ENCODE peak calls at places on chromosomes 13 and 19, in six cellular contexts. R is uterus, Y is substantia nigra, I is NCI-H774, C is right atrium auricular region, N is astrocyte. F is an unnamed sample.

GRCh38 chr19:1237027-1237659 is 662 bp downstream of the CBARP start:
- DNase-seq in C (no peak), R (no peak), I (no peak), N (no peak), Y (peak), F (no peak)

GRCh38 chr13:36193151-36193855 is 21.1 kb downstream of the SOHLH2 start:
- DNase-seq in I (no peak), N (peak), Y (no peak), R (no peak), C (no peak), F (peak)

GRCh38 chr13:111347438-111347837 is 27.0 kb downstream of the TEX29 start:
- DNase-seq in Y (no peak), N (no peak), I (no peak), R (no peak), C (peak), F (no peak)

GRCh38 chr13:80151016-80151415 is 189.9 kb downstream of the SPRY2 start:
- DNase-seq in R (no peak), I (no peak), N (no peak), C (no peak), Y (no peak), F (peak)

GRCh38 chr19:12872941-12873890 is 8.0 kb downstream of the DNASE2 start:
- DNase-seq in I (no peak), C (no peak), Y (no peak), N (no peak), R (no peak), F (peak)

GRCh38 chr13:103805771-103806170 is 739.6 kb upstream of the SLC10A2 start:
- DNase-seq in N (no peak), I (no peak), R (no peak), C (no peak), Y (no peak), F (no peak)

GRCh38 chr13:92187378-92187989 is 789.1 kb downstream of the GPC5 start:
- DNase-seq in R (no peak), I (no peak), C (no peak), N (peak), Y (no peak), F (peak)

GRCh38 chr13:69565334-69565733 is 542.3 kb upstream of the ATXN8OS start:
- DNase-seq in Y (no peak), C (no peak), I (no peak), R (no peak), N (peak), F (peak)

GRCh38 chr13:31774186-31774585 is 34.9 kb downstream of the RXFP2 start:
- DNase-seq in C (no peak), Y (no peak), R (no peak), N (no peak), I (no peak), F (no peak)

GRCh38 chr13:112892759-112893569 is 76.0 kb upstream of the MCF2L start:
- DNase-seq in I (peak), R (no peak), N (no peak), Y (no peak), C (no peak), F (no peak)

GRCh38 chr19:12664406-12665280 is 1.9 kb downstream of the MAN2B1 start:
- DNase-seq in C (no peak), I (no peak), R (no peak), Y (no peak), N (no peak), F (peak)

GRCh38 chr19:35944553-35944952 is 8.4 kb downstream of the LRFN3 start:
- DNase-seq in N (no peak), I (no peak), C (no peak), R (no peak), Y (no peak), F (no peak)

GRCh38 chr13:111584101-111584500 is 263.7 kb downstream of the TEX29 start:
- DNase-seq in R (no peak), C (no peak), I (no peak), N (no peak), Y (no peak), F (no peak)

GRCh38 chr19:33394006-33394722 is 20.7 kb downstream of the CEBPG start:
- DNase-seq in Y (peak), R (peak), N (peak), C (peak), I (no peak), F (peak)

GRCh38 chr19:40416918-40417713 is 3.9 kb upstream of the PRX start:
- DNase-seq in I (no peak), N (no peak), C (peak), Y (no peak), R (no peak), F (peak)

GRCh38 chr13:26022538-26023292 is 29.1 kb downstream of the SHISA2 start:
- DNase-seq in R (no peak), C (peak), N (peak), Y (no peak), I (no peak), F (no peak)

GRCh38 chr13:111897178-111897845 is 169.6 kb upstream of the SOX1 start:
- DNase-seq in I (no peak), N (no peak), Y (no peak), C (peak), R (no peak), F (no peak)

GRCh38 chr19:5046339-5047039 is 77.6 kb downstream of the KDM4B start:
- DNase-seq in R (no peak), Y (peak), N (peak), C (no peak), I (peak), F (no peak)

GRCh38 chr19:1189419-1189818 is 15.4 kb upstream of the SBNO2 start:
- DNase-seq in R (no peak), N (no peak), I (no peak), C (no peak), Y (no peak), F (peak)

GRCh38 chr19:10520652-10521318 is 3.5 kb upstream of the S1PR5 start:
- DNase-seq in I (no peak), R (no peak), Y (no peak), C (no peak), N (no peak), F (no peak)

GRCh38 chr13:76904507-76904906 is 18.3 kb upstream of the KCTD12 start:
- DNase-seq in R (no peak), N (no peak), I (no peak), C (no peak), Y (no peak), F (peak)

GRCh38 chr13:109162248-109163051 is 533.0 kb downstream of the MYO16 start:
- DNase-seq in C (no peak), I (no peak), N (no peak), R (no peak), Y (no peak), F (no peak)

GRCh38 chr19:45200614-45201013 is 22.0 kb downstream of the BLOC1S3 start:
- DNase-seq in C (no peak), R (peak), I (no peak), Y (peak), N (no peak), F (peak)